ENCODE peak calls at places on chromosomes 13 and 19, in four cellular contexts. E is K562, T is neural progenitor cell, L is colonic mucosa. G is an unnamed sample.

GRCh38 chr19:48480476-48481190 is 11.5 kb downstream of the CYTH2 start:
- DNase-seq in E (no peak), T (no peak), L (peak), G (no peak)

GRCh38 chr13:80379245-80379644 is 38.3 kb upstream of the SPRY2 start:
- DNase-seq in E (no peak), T (no peak), L (no peak), G (no peak)

GRCh38 chr13:50713849-50714248 is 129.6 kb downstream of the DLEU7 start:
- DNase-seq in E (no peak), T (no peak), L (peak), G (no peak)

GRCh38 chr13:20717581-20718542 is 14.4 kb downstream of the IL17D start:
- DNase-seq in E (no peak), T (no peak), L (no peak), G (no peak)

GRCh38 chr13:111474136-111475002 is 153.9 kb downstream of the TEX29 start:
- DNase-seq in E (peak), T (peak), L (no peak), G (peak)

GRCh38 chr13:52846567-52847321 is 1.7 kb downstream of the PCDH8 start:
- DNase-seq in E (no peak), T (peak), L (peak), G (no peak)

GRCh38 chr19:38685666-38686529 is 38.4 kb downstream of the ACTN4 start:
- DNase-seq in E (peak), T (peak), L (no peak), G (no peak)

GRCh38 chr13:92097337-92097903 is 699.0 kb downstream of the GPC5 start:
- DNase-seq in E (no peak), T (no peak), L (no peak), G (no peak)

GRCh38 chr13:102608944-102609343 is 12.2 kb downstream of the TPP2 start:
- DNase-seq in E (no peak), T (no peak), L (no peak), G (no peak)

GRCh38 chr19:4866595-4867424 is 657 bp downstream of the PLIN3 start:
- DNase-seq in E (peak), T (peak), L (peak), G (peak)

GRCh38 chr13:28384789-28385188 is 110.1 kb downstream of the FLT1 start:
- DNase-seq in E (no peak), T (no peak), L (no peak), G (no peak)

GRCh38 chr13:102718746-102719145 is 23.9 kb upstream of the METTL21C start:
- DNase-seq in E (no peak), T (no peak), L (no peak), G (no peak)

GRCh38 chr19:46372901-46373572 is 26.1 kb downstream of the PPP5C start:
- DNase-seq in E (no peak), T (peak), L (no peak), G (peak)

GRCh38 chr19:28399187-28399586 is 813.8 kb downstream of the UQCRFS1 start:
- DNase-seq in E (no peak), T (no peak), L (no peak), G (no peak)

GRCh38 chr19:16039081-16039480 is 37.2 kb upstream of the TPM4 start:
- DNase-seq in E (no peak), T (no peak), L (no peak), G (no peak)
- H3K4me3 ChIP-seq in E (no peak), T (no peak), L (no peak), G (no peak)

DNA sequence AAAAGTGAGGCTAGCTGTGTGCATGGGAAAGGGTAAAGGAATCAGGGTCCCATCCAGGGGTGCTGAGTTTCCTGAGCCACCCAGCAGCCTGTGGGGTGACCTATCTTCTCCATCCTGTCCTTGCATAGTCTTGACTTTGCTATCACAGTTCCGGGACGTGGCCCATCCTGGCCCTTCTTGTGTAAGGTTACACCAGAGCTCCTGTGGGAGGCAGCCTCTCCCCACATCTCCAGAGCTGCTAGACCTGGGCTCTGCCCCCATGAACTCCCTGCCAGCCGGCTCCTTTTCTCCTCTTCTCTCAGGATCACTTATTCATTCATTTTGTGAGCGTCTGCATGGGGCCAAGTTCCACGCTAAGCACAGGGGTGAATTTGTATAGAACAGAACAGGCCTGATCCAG is 238.9 kb downstream of the TSHZ3 start:
- DNase-seq in E (no peak), T (peak), L (no peak), G (no peak)
- TF ChIP-seq CTCF in E (no peak), T (peak), L (no peak), G (no peak)

DNA sequence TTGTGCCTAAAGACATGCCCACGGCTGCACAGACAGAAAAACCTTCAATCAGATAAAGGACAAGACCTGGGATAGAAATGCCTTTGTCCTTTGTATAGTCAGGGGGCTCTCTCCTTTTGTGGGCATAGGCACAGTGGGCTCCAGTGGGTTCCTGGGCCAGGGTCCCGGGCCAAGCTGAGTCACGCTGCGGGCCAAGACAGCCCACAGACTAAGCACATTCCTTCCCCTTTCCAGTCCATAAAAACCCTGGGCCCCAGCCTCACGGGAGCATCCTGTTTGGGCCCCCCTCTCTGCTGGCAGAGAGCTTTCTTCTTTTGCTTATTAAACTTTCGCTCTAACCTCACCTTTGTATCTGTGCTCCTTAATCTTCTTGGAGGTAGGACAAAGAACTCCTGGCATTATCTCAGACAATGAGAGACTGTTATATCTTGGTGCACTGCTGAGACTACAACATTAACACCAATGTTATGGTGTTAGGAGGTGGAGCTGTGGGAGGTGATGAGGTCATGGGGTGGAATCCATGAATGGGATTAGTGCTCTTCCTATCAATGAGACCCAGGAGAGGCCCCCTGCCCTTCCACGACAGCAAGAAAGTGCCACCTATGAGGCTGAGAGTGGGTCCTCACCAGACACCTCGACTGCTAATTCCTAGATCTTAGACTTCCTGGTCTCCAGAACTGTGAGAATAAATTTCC is 20.8 kb upstream of the FBXL3 start:
- DNase-seq in E (no peak), T (peak), L (no peak), G (no peak)
- H3K27ac ChIP-seq in E (no peak), T (peak), L (no peak), G (no peak)

GRCh38 chr19:50410109-50410508 is 8.6 kb upstream of the SPIB start:
- DNase-seq in E (no peak), T (no peak), L (no peak), G (no peak)
- H3K4me3 ChIP-seq in E (no peak), T (no peak), L (no peak), G (no peak)

DNA sequence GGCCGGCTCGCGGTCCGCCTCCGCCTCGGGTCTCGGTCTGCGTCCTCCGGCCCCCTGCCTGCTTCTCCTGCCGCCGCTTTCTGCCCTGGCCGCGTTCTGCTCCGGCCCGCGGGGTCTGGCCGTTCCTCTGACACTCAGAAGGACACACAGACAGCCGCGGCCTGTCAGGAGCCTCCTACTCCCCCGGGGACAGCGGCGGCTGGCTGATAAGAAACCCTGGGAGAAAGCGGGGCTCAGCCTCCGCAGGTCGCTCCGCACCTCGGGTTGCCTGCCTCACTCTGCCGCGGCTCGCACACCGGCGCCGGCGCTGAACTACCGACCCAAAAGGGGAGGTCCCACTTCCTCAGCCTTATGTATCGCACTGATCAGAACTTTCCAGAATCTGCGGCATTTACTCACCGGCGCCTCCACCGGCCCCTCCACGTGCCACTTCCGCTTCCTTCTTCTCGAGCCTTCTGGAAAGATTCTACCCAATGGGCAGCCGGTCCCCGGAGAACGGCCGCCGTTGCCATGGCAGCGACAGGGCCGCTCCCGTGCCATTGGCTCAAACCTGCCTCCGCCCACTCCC is at the start of gene HSPH1:
- DNase-seq in E (peak), T (peak), L (peak), G (peak)
- TF ChIP-seq CTCF in E (no peak), T (peak), L (no peak), G (no peak)

DNA sequence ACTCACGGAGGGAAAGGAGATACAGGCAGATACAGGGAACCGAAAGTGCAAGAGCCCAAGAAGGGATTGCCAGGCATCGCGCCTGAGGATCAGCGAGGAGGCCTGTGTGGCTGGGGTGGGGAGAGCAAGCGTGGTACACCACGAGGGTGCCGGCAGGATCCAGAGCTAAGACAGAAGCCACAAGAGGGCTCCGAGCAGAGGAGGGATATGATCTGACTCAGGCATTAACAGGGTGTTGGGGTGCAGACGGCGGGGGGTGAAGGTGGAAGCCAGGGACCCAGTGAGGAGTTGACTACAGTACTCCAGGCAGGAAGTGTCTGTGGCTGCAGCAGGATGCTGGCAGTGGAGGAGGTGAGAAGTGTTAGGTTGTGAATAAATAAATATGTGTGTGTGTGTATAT is 5.4 kb upstream of the PPP1R37 start:
- DNase-seq in E (no peak), T (no peak), L (no peak), G (no peak)
- H3K27ac ChIP-seq in E (no peak), T (no peak), L (no peak), G (no peak)

DNA sequence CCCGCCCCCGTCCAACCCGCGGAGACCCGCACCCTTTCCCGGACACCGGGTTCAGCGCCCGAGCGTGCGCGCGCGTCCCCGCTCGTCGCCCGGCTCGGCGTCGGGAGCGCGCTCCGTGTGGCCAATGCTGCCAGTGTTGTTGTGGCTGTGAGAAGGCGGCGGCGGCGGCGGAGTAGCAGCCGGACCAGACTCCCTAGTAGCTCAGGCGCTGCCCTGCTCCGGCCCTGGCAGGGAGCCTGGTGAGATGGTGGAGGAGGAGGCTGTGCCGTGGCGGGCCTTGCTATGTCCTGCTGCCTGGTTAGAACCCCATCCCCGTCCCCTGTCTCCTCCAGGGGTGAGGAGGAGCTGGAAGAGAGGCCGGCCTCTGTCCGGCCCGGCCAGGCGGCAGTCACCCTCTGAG is 553.2 kb downstream of the TUBA3C start:
- DNase-seq in E (no peak), T (no peak), L (no peak), G (no peak)
- H3K4me3 ChIP-seq in E (no peak), T (no peak), L (no peak), G (no peak)

DNA sequence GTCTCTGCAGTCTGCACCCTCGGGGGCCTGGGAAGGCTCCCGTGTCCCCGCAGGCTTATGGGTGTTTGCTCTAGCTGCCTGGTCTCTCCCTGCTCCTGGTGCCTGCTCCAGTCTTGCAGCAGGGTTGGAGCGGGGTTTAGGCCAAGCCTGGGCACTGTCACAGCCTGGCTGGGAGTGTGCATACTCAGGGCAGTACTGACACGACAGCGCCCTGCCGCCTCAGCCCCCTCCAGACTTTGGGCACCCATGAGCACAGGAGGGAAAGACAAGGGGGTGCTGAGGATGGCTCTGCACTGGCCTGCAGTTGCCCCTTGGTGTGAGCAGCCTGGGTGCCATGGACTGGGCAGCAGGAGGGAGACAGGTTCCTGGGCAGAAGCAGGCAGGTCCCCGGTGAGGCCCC is 35.7 kb downstream of the CEP89 start:
- DNase-seq in E (no peak), T (no peak), L (no peak), G (no peak)
- TF ChIP-seq CTCF in E (no peak), T (no peak), L (no peak), G (no peak)

GRCh38 chr13:82688400-82688999 is 1193.8 kb downstream of the SLITRK1 start:
- DNase-seq in E (no peak), T (no peak), L (no peak), G (no peak)
- H3K27ac ChIP-seq in E (no peak), T (no peak), L (no peak), G (no peak)

GRCh38 chr19:45041125-45041524 is 2.3 kb downstream of the CLASRP start:
- DNase-seq in E (no peak), T (no peak), L (no peak), G (no peak)

GRCh38 chr19:45038931-45039893 is at the start of gene CLASRP:
- DNase-seq in E (peak), T (peak), L (peak), G (peak)

GRCh38 chr19:45040059-45040767 is 1.4 kb downstream of the CLASRP start:
- DNase-seq in E (no peak), T (no peak), L (no peak), G (no peak)

GRCh38 chr19:45035755-45036154 is 3.1 kb upstream of the CLASRP start:
- DNase-seq in E (no peak), T (no peak), L (no peak), G (no peak)

DNA sequence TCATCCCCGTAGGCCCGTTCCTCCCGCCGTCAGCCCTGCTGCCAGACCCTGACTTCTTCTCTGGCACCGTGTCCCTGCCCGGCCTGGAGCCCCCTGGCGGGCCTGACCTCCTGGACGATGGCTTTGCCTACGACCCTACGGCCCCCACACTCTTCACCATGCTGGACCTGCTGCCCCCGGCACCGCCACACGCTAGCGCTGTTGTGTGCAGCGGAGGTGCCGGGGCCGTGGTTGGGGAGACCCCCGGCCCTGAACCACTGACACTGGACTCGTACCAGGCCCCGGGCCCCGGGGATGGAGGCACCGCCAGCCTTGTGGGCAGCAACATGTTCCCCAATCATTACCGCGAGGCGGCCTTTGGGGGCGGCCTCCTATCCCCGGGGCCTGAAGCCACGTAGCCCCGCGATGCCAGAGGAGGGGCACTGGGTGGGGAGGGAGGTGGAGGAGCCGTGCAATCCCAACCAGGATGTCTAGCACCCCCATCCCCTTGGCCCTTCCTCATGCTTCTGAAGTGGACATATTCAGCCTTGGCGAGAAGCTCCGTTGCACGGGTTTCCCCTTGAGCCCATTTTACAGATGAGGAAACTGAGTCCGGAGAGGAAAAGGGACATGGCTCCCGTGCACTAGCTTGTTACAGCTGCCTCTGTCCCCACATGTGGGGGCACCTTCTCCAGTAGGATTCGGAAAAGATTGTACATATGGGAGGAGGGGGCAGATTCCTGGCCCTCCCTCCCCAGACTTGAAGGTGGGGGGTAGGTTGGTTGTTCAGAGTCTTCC is 1.3 kb upstream of the CLASRP start:
- DNase-seq in E (no peak), T (no peak), L (no peak), G (no peak)
- H3K4me3 ChIP-seq in E (no peak), T (no peak), L (no peak), G (no peak)